ENCODE peak calls at places on chromosomes 16 and 17, in five cellular contexts. Q is kidney epithelial cell, B is iris pigment epithelial cell, G is AG10803, L is left lobe of liver. K is an unnamed sample.

GRCh38 chr16:20610192-20610891 is 34.2 kb upstream of the ACSM2B start:
- DNase-seq in Q (no peak), B (no peak), G (no peak), L (no peak), K (no peak)

GRCh38 chr17:63685021-63685420 is 14.9 kb downstream of the LIMD2 start:
- DNase-seq in Q (no peak), B (no peak), G (peak), L (no peak), K (no peak)

GRCh38 chr17:7750321-7750821 is 32.8 kb downstream of the DNAH2 start:
- DNase-seq in Q (peak), B (peak), G (peak), L (no peak), K (peak)

GRCh38 chr16:89334988-89335802 is 117.7 kb downstream of the ZNF778 start:
- DNase-seq in Q (no peak), B (no peak), G (no peak), L (no peak), K (no peak)

GRCh38 chr16:27273330-27273669 is 4.7 kb upstream of the NSMCE1 start:
- DNase-seq in Q (no peak), B (no peak), G (no peak), L (peak), K (no peak)

GRCh38 chr17:6231465-6231864 is 161.3 kb downstream of the WSCD1 start:
- DNase-seq in Q (no peak), B (no peak), G (no peak), L (no peak), K (no peak)

GRCh38 chr16:23452572-23453337 is at the start of gene COG7:
- DNase-seq in Q (peak), B (peak), G (peak), L (peak), K (peak)

GRCh38 chr17:62219500-62219899 is 154.4 kb upstream of the MED13 start:
- DNase-seq in Q (no peak), B (no peak), G (no peak), L (no peak), K (no peak)

GRCh38 chr17:72539981-72540897 is 419.4 kb downstream of the SOX9 start:
- DNase-seq in Q (no peak), B (peak), G (peak), L (peak), K (peak)

GRCh38 chr17:80829166-80829813 is 162.4 kb upstream of the CHMP6 start:
- DNase-seq in Q (no peak), B (no peak), G (no peak), L (no peak), K (no peak)

GRCh38 chr17:50184057-50184456 is 17.4 kb downstream of the COL1A1 start:
- DNase-seq in Q (no peak), B (no peak), G (peak), L (no peak), K (no peak)

GRCh38 chr16:20768121-20768520 is 4.3 kb downstream of the ACSM3 start:
- DNase-seq in Q (no peak), B (no peak), G (no peak), L (no peak), K (peak)

GRCh38 chr16:69110406-69110805 is 5.0 kb downstream of the HAS3 start:
- DNase-seq in Q (no peak), B (no peak), G (no peak), L (no peak), K (no peak)

GRCh38 chr17:36500745-36501225 is 14.3 kb downstream of the ZNHIT3 start:
- DNase-seq in Q (no peak), B (no peak), G (no peak), L (no peak), K (no peak)

GRCh38 chr16:9113707-9114106 is 22.3 kb downstream of the HAPSTR1 start:
- DNase-seq in Q (no peak), B (no peak), G (no peak), L (no peak), K (no peak)

GRCh38 chr17:79811888-79812205 is 15.0 kb upstream of the CBX8 start:
- DNase-seq in Q (no peak), B (no peak), G (no peak), L (no peak), K (no peak)

GRCh38 chr16:47461598-47462266 is 601 bp downstream of the PHKB start:
- DNase-seq in Q (no peak), B (peak), G (peak), L (no peak), K (peak)

GRCh38 chr17:17782425-17783120 is 54.2 kb downstream of the SREBF1 start:
- DNase-seq in Q (no peak), B (peak), G (no peak), L (no peak), K (no peak)

GRCh38 chr16:47660540-47660939 is 199.4 kb downstream of the PHKB start:
- DNase-seq in Q (no peak), B (no peak), G (no peak), L (no peak), K (no peak)